ENCODE peak calls at places on chromosome 18, in five cellular contexts. X is cardiac fibroblast, W is HFF-Myc, B is Peyer's patch, Z is right lobe of liver. H is an unnamed sample.

GRCh38 chr18:77822552-77823138 is 573.0 kb downstream of the GALR1 start:
- DNase-seq in W (no peak), Z (no peak), X (no peak), B (no peak), H (no peak)

GRCh38 chr18:36655894-36656293 is 172.9 kb downstream of the TPGS2 start:
- DNase-seq in W (no peak), X (no peak), B (no peak), Z (no peak), H (no peak)

GRCh38 chr18:44592639-44593038 is 88.0 kb upstream of the SETBP1 start:
- DNase-seq in X (peak), Z (no peak), B (no peak), W (no peak), H (no peak)

GRCh38 chr18:12242658-12243260 is 11.4 kb upstream of the CIDEA start:
- DNase-seq in B (no peak), X (no peak), Z (no peak), W (no peak), H (no peak)

GRCh38 chr18:37122877-37123276 is 293.9 kb downstream of the KIAA1328 start:
- DNase-seq in B (no peak), W (no peak), X (no peak), Z (no peak), H (no peak)

GRCh38 chr18:12248926-12249720 is 5.0 kb upstream of the CIDEA start:
- DNase-seq in B (no peak), Z (no peak), X (no peak), W (no peak), H (no peak)

GRCh38 chr18:79373736-79374135 is 22.0 kb upstream of the NFATC1 start:
- DNase-seq in Z (no peak), W (no peak), X (no peak), B (no peak), H (no peak)

GRCh38 chr18:67633939-67634338 is 117.4 kb upstream of the DSEL start:
- DNase-seq in W (no peak), B (no peak), Z (no peak), X (no peak), H (no peak)

GRCh38 chr18:80033181-80034067 is 810 bp upstream of the RBFA start:
- DNase-seq in W (peak), Z (no peak), X (peak), B (no peak), H (no peak)

GRCh38 chr18:25289040-25289631 is 62.8 kb downstream of the ZNF521 start:
- DNase-seq in W (peak), Z (no peak), B (no peak), X (peak), H (peak)

GRCh38 chr18:1526996-1527395 is 622.3 kb downstream of the ADCYAP1 start:
- DNase-seq in W (no peak), X (peak), Z (no peak), B (no peak), H (no peak)

GRCh38 chr18:36752929-36753865 is 75.6 kb downstream of the TPGS2 start:
- DNase-seq in B (no peak), X (no peak), W (no peak), Z (no peak), H (no peak)

GRCh38 chr18:8946046-8946838 is 156.3 kb upstream of the NDUFV2 start:
- DNase-seq in X (peak), B (no peak), W (peak), Z (no peak), H (peak)

GRCh38 chr18:74139414-74139813 is 8.2 kb downstream of the FBXO15 start:
- DNase-seq in Z (no peak), X (no peak), B (no peak), W (no peak), H (no peak)

GRCh38 chr18:3851159-3851558 is 401.2 kb downstream of the TGIF1 start:
- DNase-seq in Z (no peak), W (no peak), B (no peak), X (no peak), H (no peak)

GRCh38 chr18:11751305-11752115 is 62.4 kb downstream of the GNAL start:
- DNase-seq in B (no peak), X (no peak), Z (no peak), W (no peak), H (no peak)

GRCh38 chr18:8802031-8802679 is 96.8 kb downstream of the MTCL1 start:
- DNase-seq in W (no peak), X (no peak), Z (no peak), B (no peak), H (no peak)

GRCh38 chr18:28003451-28003850 is 173.5 kb downstream of the CDH2 start:
- DNase-seq in Z (no peak), X (peak), B (no peak), W (no peak), H (no peak)

GRCh38 chr18:72871091-72871490 is 3.3 kb upstream of the NETO1 start:
- DNase-seq in X (peak), W (peak), B (no peak), Z (no peak), H (peak)

GRCh38 chr18:11981633-11982366 is 493 bp downstream of the IMPA2 start:
- DNase-seq in B (peak), W (no peak), X (peak), Z (peak), H (no peak)

GRCh38 chr18:37251679-37252078 is 313.9 kb downstream of the CELF4 start:
- DNase-seq in X (no peak), Z (no peak), B (no peak), W (no peak), H (no peak)

GRCh38 chr18:69330345-69330744 is 70.3 kb upstream of the DOK6 start:
- DNase-seq in X (no peak), Z (no peak), B (no peak), W (no peak), H (no peak)

GRCh38 chr18:46622999-46623398 is 34.0 kb downstream of the LOXHD1 start:
- DNase-seq in X (peak), Z (no peak), B (no peak), W (no peak), H (no peak)

GRCh38 chr18:5197032-5197434 is at the start of gene AKAIN1:
- DNase-seq in W (no peak), B (no peak), X (peak), Z (peak), H (no peak)
- H3K4me3 ChIP-seq in W (no peak), B (no peak), X (no peak), Z (no peak), H (no peak)

DNA sequence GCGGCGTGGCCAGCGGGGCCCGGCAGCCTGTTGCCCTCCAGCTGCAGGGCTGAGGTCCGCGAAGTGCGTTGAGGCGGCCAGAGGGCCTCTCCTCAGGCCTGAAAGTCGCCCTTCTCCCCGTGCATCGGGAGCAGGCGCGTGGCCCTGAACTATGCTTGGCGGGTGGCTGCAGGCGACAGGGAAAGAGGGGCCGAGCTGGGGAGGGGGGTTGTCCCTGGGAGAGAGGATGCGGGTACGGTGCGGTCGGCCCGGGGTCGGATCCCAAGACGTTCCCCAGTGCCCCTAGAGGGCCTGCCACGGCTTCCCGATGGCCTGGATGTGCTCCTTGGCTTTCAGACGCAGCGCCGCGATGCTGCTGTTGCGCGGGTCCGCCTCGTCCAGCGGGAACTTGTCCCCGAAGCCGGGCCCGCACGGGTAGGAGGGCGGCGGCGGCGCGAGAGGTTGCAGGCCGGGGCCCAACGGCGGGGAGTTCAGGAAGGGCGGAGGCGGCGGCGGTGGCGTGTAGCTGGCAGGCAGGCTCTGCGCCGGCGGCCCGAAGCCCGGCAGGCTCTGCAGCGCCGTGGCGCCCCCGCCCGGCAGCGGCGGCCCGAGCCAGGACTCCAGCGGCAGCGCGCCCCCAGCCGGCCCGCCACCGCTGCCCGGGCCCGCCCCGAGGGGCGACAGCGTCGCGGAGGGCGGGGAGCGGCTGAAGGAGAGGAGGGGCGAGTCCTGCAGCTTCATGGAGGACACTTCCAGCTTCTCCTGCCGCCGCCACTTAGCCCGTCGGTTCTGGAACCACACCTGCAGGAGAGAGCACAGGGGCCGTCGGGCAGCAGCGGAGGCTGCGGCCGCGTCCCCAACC is 4.3 kb downstream of the RAX start:
- DNase-seq in B (peak), Z (peak), W (no peak), X (no peak), H (no peak)
- TF ChIP-seq CTCF in B (no peak), Z (no peak), W (no peak), X (no peak), H (no peak)

DNA sequence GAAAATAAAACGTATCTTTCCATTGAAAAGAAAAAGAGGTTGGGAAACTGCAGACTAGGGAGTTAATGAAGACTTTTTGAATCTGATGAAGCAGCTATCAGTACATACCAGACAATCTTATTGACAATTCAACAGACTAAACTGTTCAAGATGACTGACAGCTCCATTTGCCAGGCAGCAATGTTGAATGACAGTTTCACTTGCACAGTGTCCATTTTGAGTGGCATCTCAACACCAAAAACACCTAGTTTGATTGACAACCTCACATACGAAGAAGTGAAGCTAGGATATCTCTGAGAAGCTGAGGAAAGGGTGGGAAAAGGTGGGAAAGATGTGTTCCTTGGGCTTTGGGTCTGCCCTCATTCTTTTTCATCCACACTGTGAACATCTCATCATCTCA is 315.0 kb upstream of the SYT4 start:
- DNase-seq in Z (no peak), X (no peak), B (no peak), W (no peak), H (no peak)
- H3K4me3 ChIP-seq in Z (no peak), X (no peak), B (no peak), W (no peak), H (no peak)

GRCh38 chr18:10030816-10031541 is 117.2 kb downstream of the VAPA start:
- DNase-seq in W (no peak), Z (no peak), B (no peak), X (no peak), H (no peak)

GRCh38 chr18:10033038-10033437 is 119.2 kb downstream of the VAPA start:
- DNase-seq in X (no peak), W (no peak), B (no peak), Z (no peak), H (no peak)

GRCh38 chr18:10035306-10035991 is 121.6 kb downstream of the VAPA start:
- DNase-seq in W (no peak), X (peak), Z (no peak), B (no peak), H (no peak)

GRCh38 chr18:10029711-10030110 is 115.9 kb downstream of the VAPA start:
- DNase-seq in B (no peak), X (no peak), W (no peak), Z (no peak), H (no peak)

GRCh38 chr18:10032331-10032979 is 118.6 kb downstream of the VAPA start:
- DNase-seq in X (no peak), W (no peak), B (no peak), Z (peak), H (no peak)
- TF ChIP-seq CTCF in X (no peak), W (no peak), B (peak), Z (no peak), H (peak)

DNA sequence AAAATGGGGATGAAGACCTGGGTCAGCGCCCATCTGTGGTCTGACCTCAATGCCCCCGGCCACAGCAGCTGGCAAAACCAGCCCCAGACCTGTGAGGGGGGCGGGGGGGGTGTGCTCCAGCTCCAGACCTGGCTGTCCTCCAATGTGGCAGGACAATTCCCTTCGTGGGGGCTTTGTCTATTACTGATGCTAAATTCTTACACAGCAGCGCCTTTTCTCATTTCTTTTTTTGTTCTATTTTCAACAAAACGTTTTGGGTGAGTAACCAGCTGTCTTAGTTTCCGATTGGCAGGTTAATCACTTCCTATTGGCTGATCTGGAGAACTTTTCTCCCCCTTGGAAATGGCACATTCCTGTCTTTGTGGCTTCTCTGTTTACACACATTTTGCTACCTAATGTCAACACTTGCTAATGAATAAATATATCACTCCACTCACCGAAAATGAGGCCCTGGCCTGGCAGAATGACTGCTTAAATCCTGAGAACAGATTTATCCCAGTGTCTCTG is 4.4 kb downstream of the SMAD7 start:
- DNase-seq in Z (no peak), X (peak), B (no peak), W (no peak), H (no peak)
- H3K4me3 ChIP-seq in Z (peak), X (peak), B (no peak), W (peak), H (peak)

GRCh38 chr18:55321268-55322175 is 266.5 kb downstream of the TCF4 start:
- DNase-seq in W (peak), Z (peak), X (peak), B (peak), H (no peak)
- TF ChIP-seq CTCF in W (no peak), Z (no peak), X (no peak), B (no peak), H (no peak)

GRCh38 chr18:76685860-76686259 is 136.5 kb upstream of the ZNF236 start:
- DNase-seq in W (no peak), X (no peak), Z (no peak), B (no peak), H (no peak)

GRCh38 chr18:76685402-76685801 is 137.0 kb upstream of the ZNF236 start:
- DNase-seq in X (no peak), Z (no peak), B (no peak), W (no peak), H (no peak)

GRCh38 chr18:76687271-76688006 is 134.9 kb upstream of the ZNF236 start:
- DNase-seq in Z (no peak), W (no peak), B (peak), X (peak), H (no peak)

GRCh38 chr18:76688724-76689472 is 133.5 kb upstream of the ZNF236 start:
- DNase-seq in Z (no peak), W (no peak), X (no peak), B (peak), H (no peak)

GRCh38 chr18:76686737-76687231 is 135.6 kb upstream of the ZNF236 start:
- DNase-seq in W (no peak), Z (peak), X (peak), B (peak), H (no peak)
- H3K4me3 ChIP-seq in W (no peak), Z (no peak), X (no peak), B (no peak), H (no peak)

DNA sequence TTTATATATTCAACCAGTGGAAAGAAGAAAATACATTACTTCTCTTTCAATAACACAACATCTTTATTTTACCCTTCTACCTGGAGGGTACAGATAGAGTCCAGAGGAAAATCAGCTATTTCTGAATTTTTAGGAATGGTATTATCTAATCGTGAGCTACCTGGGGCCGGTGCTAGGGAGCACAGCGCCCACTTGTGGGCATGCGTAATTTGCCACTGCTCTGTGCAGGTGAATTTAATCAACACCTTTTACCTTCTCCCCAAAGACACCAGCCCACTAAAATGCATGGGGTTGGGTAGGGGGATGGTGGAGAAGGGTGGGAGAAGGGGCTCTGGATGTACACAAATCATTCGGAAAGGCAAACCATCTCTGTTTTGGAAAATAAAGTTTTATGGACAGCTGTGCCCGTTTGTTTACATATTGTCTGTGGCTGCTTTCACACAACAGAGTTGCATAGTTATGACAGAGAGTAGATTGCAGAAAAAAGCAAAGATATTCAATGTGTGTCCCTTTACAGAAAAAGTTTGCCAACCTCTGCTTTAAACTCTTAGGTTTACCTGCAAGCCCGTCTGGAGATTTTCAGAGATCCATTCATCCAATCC is 51.5 kb upstream of the DCC start:
- DNase-seq in X (no peak), Z (peak), W (no peak), B (peak), H (no peak)
- TF ChIP-seq CTCF in X (no peak), Z (peak), W (peak), B (peak), H (peak)

GRCh38 chr18:49304746-49305145 is 155.7 kb downstream of the DYM start:
- DNase-seq in X (peak), B (no peak), Z (no peak), W (no peak), H (no peak)
- H3K4me3 ChIP-seq in X (no peak), B (no peak), Z (no peak), W (no peak), H (no peak)

GRCh38 chr18:26771524-26771923 is 94.0 kb downstream of the AQP4 start:
- DNase-seq in Z (no peak), B (no peak), W (no peak), X (no peak), H (no peak)
- TF ChIP-seq CTCF in Z (peak), B (no peak), W (peak), X (peak), H (peak)

H was measured in AG04449.